ENCODE peak calls at places on chromosome 15, in six cellular contexts. One of them, this sample, is unnamed.

GRCh38 chr15:51751687-51752683 is 588 bp downstream of the TMOD2 start:
- DNase-seq in kidney: peak
- DNase-seq in RWPE1: peak
- DNase-seq in brain microvascular endothelial cell: no peak
- DNase-seq in IMR-90: peak
- DNase-seq in astrocyte of the spinal cord: peak
- DNase-seq in this sample: peak

GRCh38 chr15:67064607-67065530 is 533 bp upstream of the SMAD3 start:
- DNase-seq in kidney: no peak
- DNase-seq in astrocyte of the spinal cord: peak
- DNase-seq in brain microvascular endothelial cell: no peak
- DNase-seq in RWPE1: no peak
- DNase-seq in IMR-90: no peak
- DNase-seq in this sample: peak

GRCh38 chr15:99992611-99993231 is 259.5 kb upstream of the LYSMD4 start:
- DNase-seq in IMR-90: no peak
- DNase-seq in kidney: peak
- DNase-seq in astrocyte of the spinal cord: no peak
- DNase-seq in RWPE1: no peak
- DNase-seq in brain microvascular endothelial cell: no peak
- DNase-seq in this sample: no peak

GRCh38 chr15:88897456-88898194 is 2.3 kb upstream of the HAPLN3 start:
- DNase-seq in kidney: peak
- DNase-seq in astrocyte of the spinal cord: peak
- DNase-seq in RWPE1: peak
- DNase-seq in IMR-90: peak
- DNase-seq in brain microvascular endothelial cell: peak
- DNase-seq in this sample: peak

GRCh38 chr15:66580643-66581042 is 14.8 kb upstream of the LCTL start:
- DNase-seq in brain microvascular endothelial cell: peak
- DNase-seq in kidney: no peak
- DNase-seq in RWPE1: no peak
- DNase-seq in IMR-90: peak
- DNase-seq in astrocyte of the spinal cord: peak
- DNase-seq in this sample: no peak

GRCh38 chr15:67066041-67067021 is 929 bp downstream of the SMAD3 start:
- DNase-seq in brain microvascular endothelial cell: no peak
- DNase-seq in kidney: peak
- DNase-seq in astrocyte of the spinal cord: no peak
- DNase-seq in RWPE1: no peak
- DNase-seq in IMR-90: peak
- DNase-seq in this sample: peak

GRCh38 chr15:65790692-65791334 is 1.3 kb downstream of the DENND4A start:
- DNase-seq in brain microvascular endothelial cell: peak
- DNase-seq in kidney: no peak
- DNase-seq in IMR-90: peak
- DNase-seq in RWPE1: no peak
- DNase-seq in astrocyte of the spinal cord: no peak
- DNase-seq in this sample: no peak

GRCh38 chr15:64813075-64813474 is 12.4 kb downstream of the PIF1 start:
- DNase-seq in astrocyte of the spinal cord: peak
- DNase-seq in kidney: no peak
- DNase-seq in IMR-90: peak
- DNase-seq in brain microvascular endothelial cell: peak
- DNase-seq in RWPE1: no peak
- DNase-seq in this sample: no peak

GRCh38 chr15:87118424-87118823 is 1038.8 kb downstream of the AGBL1 start:
- DNase-seq in RWPE1: no peak
- DNase-seq in IMR-90: no peak
- DNase-seq in brain microvascular endothelial cell: no peak
- DNase-seq in astrocyte of the spinal cord: no peak
- DNase-seq in kidney: no peak
- DNase-seq in this sample: no peak

GRCh38 chr15:39301589-39301999 is 279.3 kb upstream of the THBS1 start:
- DNase-seq in IMR-90: peak
- DNase-seq in astrocyte of the spinal cord: no peak
- DNase-seq in kidney: no peak
- DNase-seq in RWPE1: no peak
- DNase-seq in brain microvascular endothelial cell: no peak
- DNase-seq in this sample: no peak

GRCh38 chr15:43249699-43250203 is 17.0 kb downstream of the TGM5 start:
- DNase-seq in IMR-90: peak
- DNase-seq in kidney: no peak
- DNase-seq in astrocyte of the spinal cord: peak
- DNase-seq in brain microvascular endothelial cell: peak
- DNase-seq in RWPE1: no peak
- DNase-seq in this sample: no peak

GRCh38 chr15:37995461-37996347 is 61.3 kb downstream of the TMCO5A start:
- DNase-seq in astrocyte of the spinal cord: peak
- DNase-seq in brain microvascular endothelial cell: peak
- DNase-seq in RWPE1: peak
- DNase-seq in kidney: no peak
- DNase-seq in IMR-90: peak
- DNase-seq in this sample: peak

GRCh38 chr15:40409366-40409765 is 3.8 kb downstream of the IVD start:
- DNase-seq in brain microvascular endothelial cell: no peak
- DNase-seq in RWPE1: no peak
- DNase-seq in IMR-90: no peak
- DNase-seq in kidney: no peak
- DNase-seq in astrocyte of the spinal cord: no peak
- DNase-seq in this sample: no peak

GRCh38 chr15:101242160-101242998 is 9.5 kb downstream of the CHSY1 start:
- DNase-seq in astrocyte of the spinal cord: peak
- DNase-seq in brain microvascular endothelial cell: peak
- DNase-seq in kidney: no peak
- DNase-seq in IMR-90: peak
- DNase-seq in RWPE1: peak
- DNase-seq in this sample: no peak

GRCh38 chr15:95051881-95052280 is 820.5 kb downstream of the MCTP2 start:
- DNase-seq in RWPE1: no peak
- DNase-seq in astrocyte of the spinal cord: no peak
- DNase-seq in brain microvascular endothelial cell: no peak
- DNase-seq in IMR-90: no peak
- DNase-seq in kidney: no peak
- DNase-seq in this sample: no peak

GRCh38 chr15:58392611-58393161 is 39.1 kb upstream of the LIPC start:
- DNase-seq in brain microvascular endothelial cell: no peak
- DNase-seq in IMR-90: no peak
- DNase-seq in astrocyte of the spinal cord: no peak
- DNase-seq in kidney: no peak
- DNase-seq in RWPE1: no peak
- DNase-seq in this sample: no peak

GRCh38 chr15:38696120-38696727 is 131.6 kb upstream of the RASGRP1 start:
- DNase-seq in RWPE1: no peak
- DNase-seq in brain microvascular endothelial cell: peak
- DNase-seq in astrocyte of the spinal cord: peak
- DNase-seq in kidney: no peak
- DNase-seq in IMR-90: peak
- DNase-seq in this sample: no peak

GRCh38 chr15:88331291-88331690 is 74.8 kb upstream of the NTRK3 start:
- DNase-seq in RWPE1: peak
- DNase-seq in brain microvascular endothelial cell: peak
- DNase-seq in IMR-90: peak
- DNase-seq in astrocyte of the spinal cord: peak
- DNase-seq in kidney: no peak
- DNase-seq in this sample: peak

GRCh38 chr15:65130941-65131340 is 2.7 kb downstream of the PDCD7 start:
- DNase-seq in IMR-90: no peak
- DNase-seq in kidney: no peak
- DNase-seq in RWPE1: no peak
- DNase-seq in brain microvascular endothelial cell: peak
- DNase-seq in astrocyte of the spinal cord: no peak
- DNase-seq in this sample: no peak

GRCh38 chr15:41561777-41562145 is 2.7 kb downstream of the TYRO3 start:
- DNase-seq in IMR-90: peak
- DNase-seq in kidney: no peak
- DNase-seq in RWPE1: no peak
- DNase-seq in astrocyte of the spinal cord: peak
- DNase-seq in brain microvascular endothelial cell: peak
- DNase-seq in this sample: peak
- TF ChIP-seq CTCF in IMR-90: peak
- TF ChIP-seq CTCF in kidney: no peak
- TF ChIP-seq CTCF in RWPE1: no peak
- TF ChIP-seq CTCF in astrocyte of the spinal cord: peak
- TF ChIP-seq CTCF in brain microvascular endothelial cell: peak
- TF ChIP-seq CTCF in this sample: peak

DNA sequence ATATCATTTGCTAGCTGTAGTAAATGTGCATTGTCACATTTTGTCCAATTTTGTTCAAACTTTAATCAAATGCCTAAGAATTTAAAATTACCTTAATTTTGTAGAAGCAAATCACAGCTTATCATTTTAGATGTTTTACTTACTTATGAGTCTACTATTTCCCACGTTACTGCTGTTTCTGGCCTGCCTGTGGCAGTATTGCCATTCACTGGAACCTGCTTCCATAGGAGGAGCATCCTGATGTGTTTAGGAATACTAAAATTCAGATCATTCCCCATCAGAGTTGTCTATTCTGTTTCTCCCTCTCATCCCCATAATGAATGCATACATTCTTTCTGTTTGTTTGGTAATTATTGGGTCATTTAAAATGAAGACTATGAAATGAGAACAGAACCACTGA is 119.5 kb upstream of the SNRPN start:
- DNase-seq in brain microvascular endothelial cell: no peak
- DNase-seq in kidney: no peak
- DNase-seq in RWPE1: no peak
- DNase-seq in astrocyte of the spinal cord: no peak
- DNase-seq in IMR-90: no peak
- DNase-seq in this sample: no peak
- TF ChIP-seq CTCF in brain microvascular endothelial cell: no peak
- TF ChIP-seq CTCF in kidney: no peak
- TF ChIP-seq CTCF in RWPE1: no peak
- TF ChIP-seq CTCF in astrocyte of the spinal cord: no peak
- TF ChIP-seq CTCF in IMR-90: no peak
- TF ChIP-seq CTCF in this sample: no peak

GRCh38 chr15:62391565-62392262 is 226.6 kb upstream of the C2CD4B start:
- DNase-seq in RWPE1: peak
- DNase-seq in kidney: peak
- DNase-seq in IMR-90: peak
- DNase-seq in astrocyte of the spinal cord: peak
- DNase-seq in brain microvascular endothelial cell: no peak
- DNase-seq in this sample: peak
- TF ChIP-seq CTCF in RWPE1: peak
- TF ChIP-seq CTCF in kidney: peak
- TF ChIP-seq CTCF in IMR-90: peak
- TF ChIP-seq CTCF in astrocyte of the spinal cord: peak
- TF ChIP-seq CTCF in brain microvascular endothelial cell: peak
- TF ChIP-seq CTCF in this sample: peak

DNA sequence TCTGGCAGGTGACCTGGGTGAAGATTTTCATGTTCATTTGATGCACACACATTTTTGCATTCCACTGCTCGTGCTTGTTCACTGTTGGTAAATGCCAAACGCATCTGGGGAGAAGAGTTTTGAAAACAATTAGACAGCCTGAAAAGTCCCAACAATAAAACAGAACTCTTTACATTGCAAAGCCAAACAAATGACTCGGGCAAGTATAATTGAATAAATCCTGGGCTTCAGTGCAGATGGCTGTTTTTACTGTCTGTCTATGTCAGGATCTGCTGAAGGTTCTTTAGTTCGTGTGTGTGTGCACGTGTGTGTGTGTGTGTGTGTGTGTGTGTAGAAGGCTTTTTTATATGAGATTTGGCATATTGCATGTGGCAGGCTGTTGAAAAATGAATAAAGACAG is 277.5 kb upstream of the CDIN1 start:
- DNase-seq in RWPE1: no peak
- DNase-seq in kidney: no peak
- DNase-seq in astrocyte of the spinal cord: no peak
- DNase-seq in brain microvascular endothelial cell: no peak
- DNase-seq in IMR-90: no peak
- DNase-seq in this sample: no peak
- TF ChIP-seq CTCF in RWPE1: no peak
- TF ChIP-seq CTCF in kidney: no peak
- TF ChIP-seq CTCF in astrocyte of the spinal cord: no peak
- TF ChIP-seq CTCF in brain microvascular endothelial cell: no peak
- TF ChIP-seq CTCF in IMR-90: no peak
- TF ChIP-seq CTCF in this sample: no peak

GRCh38 chr15:73784299-73784698 is 31.1 kb upstream of the INSYN1 start:
- DNase-seq in astrocyte of the spinal cord: no peak
- DNase-seq in IMR-90: no peak
- DNase-seq in RWPE1: no peak
- DNase-seq in kidney: no peak
- DNase-seq in brain microvascular endothelial cell: no peak
- DNase-seq in this sample: no peak
- TF ChIP-seq CTCF in astrocyte of the spinal cord: no peak
- TF ChIP-seq CTCF in IMR-90: no peak
- TF ChIP-seq CTCF in RWPE1: no peak
- TF ChIP-seq CTCF in kidney: no peak
- TF ChIP-seq CTCF in brain microvascular endothelial cell: no peak
- TF ChIP-seq CTCF in this sample: no peak